ENCODE peak calls at places on chromosomes 13 and 19, in ten cellular contexts. K, S, F, I, U, N, E, A, D and M are unnamed samples.

GRCh38 chr13:97749174-97749573 is 204.3 kb upstream of the IPO5 start:
- DNase-seq in D (no peak), K (peak; percentile 3), I (peak; percentile 85), A (peak; percentile 1), S (no peak), E (no peak), N (no peak), U (no peak), F (no peak), M (no peak)

GRCh38 chr19:45505151-45505995 is 1.9 kb upstream of the VASP start:
- DNase-seq in U (no peak), A (peak; percentile 58), F (no peak), D (no peak), E (no peak), K (no peak), N (no peak), S (no peak), I (no peak), M (no peak)

GRCh38 chr19:13748169-13748884 is 16.0 kb upstream of the MRI1 start:
- DNase-seq in A (peak; percentile 74), I (peak; percentile 25), N (peak; percentile 21), E (peak; percentile 31), U (peak; percentile 37), F (peak; percentile 52), D (no peak), K (peak; percentile 18), S (peak; percentile 56), M (peak; percentile 82)

GRCh38 chr13:92640936-92641335 is 585.7 kb upstream of the GPC6 start:
- DNase-seq in N (no peak), S (no peak), A (peak; percentile 2), D (no peak), F (no peak), E (no peak), U (no peak), I (no peak), K (no peak), M (no peak)

GRCh38 chr19:46471778-46472543 is 598 bp upstream of the PNMA8A start:
- DNase-seq in S (no peak), U (no peak), A (no peak), D (no peak), K (no peak), F (no peak), I (no peak), E (no peak), N (no peak), M (peak; percentile 73)

GRCh38 chr13:34076943-34077703 is 259.2 kb downstream of the RFC3 start:
- DNase-seq in K (peak; percentile 3), S (peak; percentile 52), U (peak; percentile 35), N (peak; percentile 62), D (no peak), F (peak; percentile 21), I (peak; percentile 48), A (peak; percentile 1), E (peak; percentile 3), M (no peak)

GRCh38 chr13:101115762-101116161 is 300.5 kb downstream of the NALCN start:
- DNase-seq in A (no peak), I (peak; percentile 21), S (peak; percentile 5), N (no peak), D (no peak), F (peak; percentile 19), K (no peak), U (no peak), E (peak; percentile 53), M (no peak)

GRCh38 chr13:113129921-113130750 is 7.5 kb downstream of the F10 start:
- DNase-seq in U (no peak), E (no peak), D (no peak), S (peak; percentile 15), I (no peak), K (no peak), F (no peak), N (no peak), A (no peak), M (peak; percentile 93)

GRCh38 chr13:112729408-112729807 is 39.6 kb downstream of the ATP11A start:
- DNase-seq in U (no peak), K (no peak), I (no peak), D (no peak), N (no peak), F (no peak), S (no peak), E (no peak), A (no peak), M (no peak)

GRCh38 chr19:15934332-15935078 is at the start of gene CYP4F11:
- DNase-seq in F (no peak), A (no peak), N (peak; percentile 14), U (no peak), D (no peak), K (peak; percentile 19), E (no peak), I (peak; percentile 46), S (no peak), M (no peak)

GRCh38 chr13:30696278-30697176 is 38.8 kb upstream of the ALOX5AP start:
- DNase-seq in E (no peak), F (no peak), U (no peak), I (no peak), A (peak; percentile 36), N (peak; percentile 17), K (no peak), D (no peak), S (no peak), M (no peak)

GRCh38 chr19:44447864-44448674 is at the start of gene ZNF229:
- DNase-seq in I (peak; percentile 65), A (peak; percentile 94), D (peak; percentile 86), F (peak; percentile 95), K (peak; percentile 92), N (no peak), S (peak; percentile 95), U (peak; percentile 87), E (peak; percentile 95), M (peak; percentile 97)

GRCh38 chr19:1875646-1876493 is 9.4 kb downstream of the ABHD17A start:
- DNase-seq in K (no peak), A (peak; percentile 83), D (no peak), F (peak; percentile 97), N (peak; percentile 94), U (peak; percentile 96), S (peak; percentile 86), E (peak; percentile 96), I (peak; percentile 83), M (peak; percentile 99)

GRCh38 chr19:3506384-3507340 is 551 bp downstream of the FZR1 start:
- DNase-seq in K (no peak), S (no peak), E (peak; percentile 47), A (no peak), F (peak; percentile 50), I (peak; percentile 7), U (peak; percentile 66), D (no peak), N (peak; percentile 26), M (peak; percentile 93)

GRCh38 chr19:19064098-19064722 is 416 bp downstream of the SLC25A42 start:
- DNase-seq in U (peak; percentile 91), K (peak; percentile 56), N (peak; percentile 78), E (no peak), S (no peak), A (no peak), F (no peak), I (no peak), D (no peak), M (no peak)

GRCh38 chr13:78572459-78572858 is 30.9 kb downstream of the POU4F1 start:
- DNase-seq in F (no peak), A (no peak), U (no peak), N (no peak), S (no peak), D (no peak), E (no peak), K (no peak), I (no peak), M (no peak)

GRCh38 chr13:78569029-78569428 is 34.3 kb downstream of the POU4F1 start:
- DNase-seq in I (no peak), U (no peak), A (no peak), F (no peak), D (no peak), S (no peak), E (no peak), N (no peak), K (no peak), M (no peak)
- H3K4me2 ChIP-seq in I (no peak overlapping the region), U (no peak overlapping the region), A (no peak overlapping the region), F (no peak overlapping the region), D (no peak overlapping the region), S (no peak overlapping the region), E (no peak overlapping the region), N (no peak overlapping the region), K (no peak overlapping the region), M (no peak overlapping the region)

DNA sequence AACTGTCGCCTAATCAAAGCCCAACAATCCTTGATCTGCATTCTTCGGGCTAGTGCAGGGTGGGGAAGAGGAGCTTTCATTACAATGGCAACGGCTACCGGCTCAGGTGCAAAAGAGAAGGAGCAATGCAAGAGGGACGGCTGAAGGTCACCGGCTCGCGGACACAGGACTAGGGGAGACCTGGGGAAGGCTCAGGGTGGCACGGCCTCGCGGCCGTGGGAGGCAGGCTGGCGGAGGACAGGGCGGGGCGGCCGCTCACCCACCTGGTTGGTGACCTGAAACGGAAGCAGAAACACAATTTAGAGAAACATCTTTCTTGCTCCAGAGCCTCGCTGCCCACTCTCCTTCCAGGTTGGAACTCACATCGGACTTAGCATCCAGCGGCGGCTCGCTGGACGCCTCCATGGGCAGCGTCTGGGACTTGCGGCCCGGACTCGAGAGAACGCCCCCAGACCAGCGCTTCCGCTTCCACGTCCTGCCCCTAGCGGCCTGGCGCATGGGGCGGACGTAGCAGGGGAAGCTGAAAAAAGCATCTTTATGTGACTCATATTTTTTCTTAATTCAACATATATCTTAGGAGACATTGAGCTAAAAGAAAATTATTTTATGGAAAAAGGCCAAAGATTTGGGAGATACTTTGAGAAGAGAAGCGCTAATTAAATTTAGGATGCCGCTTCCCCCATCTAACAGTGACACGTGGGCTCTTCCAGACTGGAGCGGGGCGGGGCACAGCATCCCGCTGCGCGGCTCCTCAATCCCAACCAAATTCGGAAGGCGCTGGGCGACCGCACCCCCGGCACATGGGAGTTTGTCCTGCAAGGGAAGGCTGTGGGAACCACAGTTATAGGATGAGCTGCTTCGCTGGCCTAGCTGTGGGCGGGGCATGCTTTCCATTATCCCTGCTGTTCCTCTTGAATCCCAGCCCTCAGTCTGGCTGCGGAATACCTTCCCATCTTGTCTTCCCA is at the start of gene COMMD6:
- DNase-seq in F (peak; percentile 89), E (peak; percentile 92), N (peak; percentile 85), U (peak; percentile 91), S (peak; percentile 92), I (peak; percentile 84), K (peak; percentile 88), A (peak; percentile 87), D (peak; percentile 91), M (peak; percentile 94)
- TF ChIP-seq CTCF in F (no peak), E (peak; percentile 38), N (peak; percentile 24), U (no peak), S (peak; percentile 26), I (no peak), K (no peak), A (no peak), D (no peak), M (peak; percentile 25)

DNA sequence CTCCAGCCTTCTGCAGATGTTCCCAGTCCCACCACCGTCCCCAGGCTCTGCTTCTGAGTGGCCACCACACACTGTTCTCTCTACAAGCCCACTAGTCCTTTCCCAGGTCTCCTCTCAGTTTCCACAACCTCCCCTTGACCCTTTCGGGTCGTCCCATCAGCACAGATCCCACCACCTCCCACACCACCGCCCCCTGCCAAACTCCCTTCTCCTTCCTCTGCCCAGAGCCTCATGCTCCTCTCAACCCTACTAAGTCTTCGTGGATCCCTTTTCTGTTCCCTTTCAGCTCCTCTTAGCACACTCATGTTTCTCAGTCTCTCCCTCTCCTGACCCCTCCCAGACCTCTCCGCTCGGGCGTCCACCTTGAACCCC is 1.9 kb downstream of the NAPA start:
- DNase-seq in U (no peak), F (no peak), N (no peak), A (no peak), K (no peak), E (no peak), D (no peak), S (no peak), I (no peak), M (no peak)
- H3K4me2 ChIP-seq in U (peak overlapping the region; percentile 100), F (peak overlapping the region; percentile 92), N (peak overlapping the region; percentile 99), A (peak overlapping the region; percentile 77), K (peak overlapping the region; percentile 97), E (no peak overlapping the region), D (no peak overlapping the region), S (peak overlapping the region; percentile 71), I (peak overlapping the region; percentile 93), M (peak overlapping the region; percentile 87)

GRCh38 chr19:36182612-36183454 is 30.6 kb upstream of the COX7A1 start:
- DNase-seq in E (peak; percentile 23), U (no peak), N (no peak), K (no peak), A (peak; percentile 77), F (peak; percentile 12), S (no peak), I (peak; percentile 12), D (no peak), M (no peak)
- TF ChIP-seq CTCF in E (no peak), U (no peak), N (no peak), K (no peak), A (no peak), F (no peak), S (no peak), I (no peak), D (no peak), M (no peak)